ENCODE peak calls at places on chromosomes 6 and 20, in five cellular contexts. H is NCI-H1092 treated with DMSO at 0.1 percent for 48 hours; D is left cardiac atrium; U is cardiac fibroblast; C is CD8-positive, alpha-beta T cell. P is an unnamed sample.

GRCh38 chr6:28789553-28790083 is 134.2 kb downstream of the TRIM27 start:
- DNase-seq in H (no peak), D (no peak), U (peak), C (no peak), P (peak)

GRCh38 chr6:98845201-98846020 is 11.0 kb downstream of the POU3F2 start:
- DNase-seq in H (peak), D (peak), U (peak), C (peak), P (peak)

GRCh38 chr6:160278786-160279310 is 20.2 kb upstream of the SLC22A2 start:
- DNase-seq in H (no peak), D (no peak), U (no peak), C (no peak), P (no peak)

GRCh38 chr6:26205161-26205624 is 118.0 kb downstream of the HFE start:
- DNase-seq in H (peak), D (peak), U (peak), C (peak), P (peak)

GRCh38 chr20:15859061-15859460 is 714.2 kb downstream of the KIF16B start:
- DNase-seq in H (no peak), D (no peak), U (no peak), C (no peak), P (no peak)

GRCh38 chr20:19376451-19376971 is 164.1 kb downstream of the SLC24A3 start:
- DNase-seq in H (no peak), D (peak), U (no peak), C (no peak), P (no peak)

GRCh38 chr6:15331143-15331542 is 85.3 kb downstream of the JARID2 start:
- DNase-seq in H (no peak), D (no peak), U (peak), C (no peak), P (peak)

GRCh38 chr6:85250586-85251216 is 199.2 kb upstream of the NT5E start:
- DNase-seq in H (no peak), D (no peak), U (peak), C (no peak), P (peak)

GRCh38 chr20:64038579-64039292 is 2.8 kb downstream of the C20orf204 start:
- DNase-seq in H (peak), D (peak), U (peak), C (peak), P (peak)

GRCh38 chr6:33980176-33980805 is 165.6 kb downstream of the GRM4 start:
- DNase-seq in H (no peak), D (no peak), U (no peak), C (no peak), P (no peak)

GRCh38 chr20:53941680-53942079 is 128.7 kb downstream of the BCAS1 start:
- DNase-seq in H (no peak), D (no peak), U (no peak), C (no peak), P (no peak)

GRCh38 chr6:146851837-146852236 is 253.1 kb downstream of the ADGB start:
- DNase-seq in H (no peak), D (no peak), U (peak), C (no peak), P (peak)

GRCh38 chr6:106913676-106914280 is 60.8 kb downstream of the CD24 start:
- DNase-seq in H (no peak), D (no peak), U (no peak), C (no peak), P (no peak)

GRCh38 chr6:117399924-117400323 is 25.8 kb downstream of the ROS1 start:
- DNase-seq in H (no peak), D (no peak), U (peak), C (no peak), P (no peak)